ENCODE peak calls at places on chromosomes 11 and 22, in six cellular contexts. J, Y, V, S, Q and U are unnamed samples.

GRCh38 chr11:45860348-45860747 is 13.1 kb downstream of the CRY2 start:
- DNase-seq in S (no peak), V (no peak), Y (no peak), Q (no peak), J (no peak), U (no peak)

GRCh38 chr22:47010211-47010610 is 247.8 kb downstream of the TBC1D22A start:
- DNase-seq in Y (no peak), V (no peak), J (no peak), Q (no peak), S (no peak), U (no peak)

GRCh38 chr11:57094206-57094940 is 87.4 kb upstream of the LRRC55 start:
- DNase-seq in Y (no peak), J (no peak), S (no peak), V (no peak), Q (no peak), U (no peak)

GRCh38 chr11:69637956-69638871 is 2.7 kb upstream of the CCND1 start:
- DNase-seq in V (no peak), Q (peak), Y (peak), J (peak), S (no peak), U (peak)

GRCh38 chr11:118789501-118790356 is 1.2 kb downstream of the DDX6 start:
- DNase-seq in Y (peak), Q (peak), S (no peak), V (no peak), J (no peak), U (peak)

GRCh38 chr11:115759622-115760527 is 255.7 kb upstream of the CADM1 start:
- DNase-seq in V (no peak), J (peak), Q (peak), S (no peak), Y (no peak), U (peak)

GRCh38 chr11:128859563-128860441 is 7.3 kb downstream of the KCNJ1 start:
- DNase-seq in J (peak), S (no peak), Q (peak), V (peak), Y (peak), U (no peak)

GRCh38 chr11:27599217-27599616 is 92.6 kb upstream of the LIN7C start:
- DNase-seq in S (no peak), V (no peak), J (no peak), Q (peak), Y (no peak), U (no peak)

GRCh38 chr22:39091136-39092081 is 5.6 kb upstream of the APOBEC3H start:
- DNase-seq in S (no peak), V (no peak), Q (no peak), Y (no peak), J (no peak), U (no peak)

GRCh38 chr11:6468712-6469495 is 4.8 kb downstream of the TRIM3 start:
- DNase-seq in Y (peak), J (peak), S (no peak), V (no peak), Q (peak), U (peak)

GRCh38 chr11:66022401-66023185 is 3.7 kb downstream of the CATSPER1 start:
- DNase-seq in V (peak), S (no peak), J (peak), Y (peak), Q (peak), U (peak)

GRCh38 chr11:8698917-8699441 is 16.4 kb downstream of the RPL27A start:
- DNase-seq in Q (peak), S (no peak), Y (peak), V (no peak), J (no peak), U (no peak)

GRCh38 chr11:3840289-3840869 is 380 bp downstream of the RHOG start:
- DNase-seq in Y (peak), S (no peak), V (no peak), J (peak), Q (no peak), U (peak)

GRCh38 chr11:33478111-33478573 is 221.0 kb downstream of the HIPK3 start:
- DNase-seq in S (no peak), Y (no peak), J (no peak), V (no peak), Q (no peak), U (no peak)

GRCh38 chr11:67022961-67023956 is at the start of gene SYT12:
- DNase-seq in V (no peak), J (peak), Y (no peak), S (no peak), Q (peak), U (peak)

GRCh38 chr11:122101625-122102291 is 14.3 kb downstream of the BLID start:
- DNase-seq in J (peak), Y (peak), V (no peak), Q (peak), S (peak), U (peak)

GRCh38 chr22:48490513-48491411 is 1336.9 kb downstream of the BRD1 start:
- DNase-seq in S (no peak), J (no peak), Q (no peak), V (no peak), Y (peak), U (no peak)

GRCh38 chr11:63813563-63814382 is 517 bp downstream of the SPINDOC start:
- DNase-seq in J (peak), V (peak), S (no peak), Y (peak), Q (peak), U (peak)

GRCh38 chr11:65316979-65317786 is 2.5 kb downstream of the CDC42EP2 start:
- DNase-seq in Q (peak), S (peak), V (no peak), Y (no peak), J (peak), U (peak)

GRCh38 chr22:17781319-17782031 is 7.2 kb upstream of the BID start:
- DNase-seq in S (peak), Y (no peak), V (peak), J (no peak), Q (no peak), U (peak)

GRCh38 chr22:39327995-39328754 is 8.8 kb upstream of the RPL3 start:
- DNase-seq in V (no peak), J (no peak), Y (no peak), S (no peak), Q (no peak), U (no peak)

GRCh38 chr22:46114518-46115387 is 35.6 kb upstream of the PPARA start:
- DNase-seq in Y (peak), S (no peak), V (no peak), Q (no peak), J (no peak), U (no peak)

GRCh38 chr11:125517116-125517804 is 21.2 kb upstream of the FEZ1 start:
- DNase-seq in S (peak), Y (no peak), Q (peak), J (peak), V (no peak), U (peak)